ENCODE peak calls at places on chromosomes 3 and 15, in six cellular contexts. One of them, this sample, is unnamed.

GRCh38 chr15:78004222-78004727 is 73.2 kb downstream of the TBC1D2B start:
- DNase-seq in IMR-90: no peak
- DNase-seq in PC-3: no peak
- DNase-seq in GM12878: no peak
- DNase-seq in psoas muscle: no peak
- DNase-seq in cardiac fibroblast: no peak
- DNase-seq in this sample: no peak

GRCh38 chr3:126417461-126418255 is 22.9 kb downstream of the CFAP100 start:
- DNase-seq in IMR-90: no peak
- DNase-seq in PC-3: no peak
- DNase-seq in GM12878: no peak
- DNase-seq in psoas muscle: no peak
- DNase-seq in cardiac fibroblast: no peak
- DNase-seq in this sample: peak; percentile 8

GRCh38 chr15:100790786-100791265 is 88.8 kb upstream of the ALDH1A3 start:
- DNase-seq in IMR-90: no peak
- DNase-seq in PC-3: no peak
- DNase-seq in GM12878: no peak
- DNase-seq in psoas muscle: no peak
- DNase-seq in cardiac fibroblast: no peak
- DNase-seq in this sample: no peak

GRCh38 chr3:13002398-13003124 is 70.7 kb downstream of the IQSEC1 start:
- DNase-seq in IMR-90: no peak
- DNase-seq in PC-3: no peak
- DNase-seq in GM12878: peak; percentile 89
- DNase-seq in psoas muscle: no peak
- DNase-seq in cardiac fibroblast: no peak
- DNase-seq in this sample: no peak

GRCh38 chr3:53250453-53250852 is 5.4 kb downstream of the TKT start:
- DNase-seq in IMR-90: no peak
- DNase-seq in PC-3: no peak
- DNase-seq in GM12878: no peak
- DNase-seq in psoas muscle: no peak
- DNase-seq in cardiac fibroblast: no peak
- DNase-seq in this sample: no peak

GRCh38 chr15:36756707-36757106 is 177.3 kb downstream of the CDIN1 start:
- DNase-seq in IMR-90: no peak
- DNase-seq in PC-3: no peak
- DNase-seq in GM12878: no peak
- DNase-seq in psoas muscle: no peak
- DNase-seq in cardiac fibroblast: no peak
- DNase-seq in this sample: no peak

GRCh38 chr15:66822106-66822505 is 120.1 kb downstream of the SMAD6 start:
- DNase-seq in IMR-90: no peak
- DNase-seq in PC-3: no peak
- DNase-seq in GM12878: no peak
- DNase-seq in psoas muscle: no peak
- DNase-seq in cardiac fibroblast: no peak
- DNase-seq in this sample: no peak

GRCh38 chr15:75786564-75786925 is 56.7 kb upstream of the UBE2Q2 start:
- DNase-seq in IMR-90: no peak
- DNase-seq in PC-3: no peak
- DNase-seq in GM12878: no peak
- DNase-seq in psoas muscle: no peak
- DNase-seq in cardiac fibroblast: no peak
- DNase-seq in this sample: no peak

GRCh38 chr3:149969110-149969944 is 1.4 kb downstream of the PFN2 start:
- DNase-seq in IMR-90: peak; percentile 87
- DNase-seq in PC-3: peak; percentile 81
- DNase-seq in GM12878: no peak
- DNase-seq in psoas muscle: peak; percentile 47
- DNase-seq in cardiac fibroblast: peak; percentile 88
- DNase-seq in this sample: peak; percentile 79

GRCh38 chr3:190385835-190386688 is 1.9 kb upstream of the CLDN16 start:
- DNase-seq in IMR-90: peak; percentile 98
- DNase-seq in PC-3: peak; percentile 98
- DNase-seq in GM12878: no peak
- DNase-seq in psoas muscle: no peak
- DNase-seq in cardiac fibroblast: peak; percentile 90
- DNase-seq in this sample: peak; percentile 12

GRCh38 chr3:112149136-112149535 is 16.1 kb upstream of the GCSAM start:
- DNase-seq in IMR-90: no peak
- DNase-seq in PC-3: no peak
- DNase-seq in GM12878: no peak
- DNase-seq in psoas muscle: no peak
- DNase-seq in cardiac fibroblast: no peak
- DNase-seq in this sample: no peak

GRCh38 chr3:119294402-119294888 is 262 bp downstream of the ARHGAP31 start:
- DNase-seq in IMR-90: no peak
- DNase-seq in PC-3: no peak
- DNase-seq in GM12878: no peak
- DNase-seq in psoas muscle: peak; percentile 57
- DNase-seq in cardiac fibroblast: no peak
- DNase-seq in this sample: no peak

GRCh38 chr15:78629716-78630065 is 8.9 kb upstream of the CHRNA3 start:
- DNase-seq in IMR-90: no peak
- DNase-seq in PC-3: no peak
- DNase-seq in GM12878: no peak
- DNase-seq in psoas muscle: no peak
- DNase-seq in cardiac fibroblast: no peak
- DNase-seq in this sample: no peak

GRCh38 chr15:40906947-40907802 is 12.9 kb downstream of the VPS18 start:
- DNase-seq in IMR-90: peak; percentile 41
- DNase-seq in PC-3: peak; percentile 29
- DNase-seq in GM12878: no peak
- DNase-seq in psoas muscle: peak; percentile 59
- DNase-seq in cardiac fibroblast: peak; percentile 53
- DNase-seq in this sample: peak; percentile 76

GRCh38 chr3:107794664-107795443 is 272.1 kb downstream of the BBX start:
- DNase-seq in IMR-90: peak; percentile 4
- DNase-seq in PC-3: peak; percentile 30
- DNase-seq in GM12878: no peak
- DNase-seq in psoas muscle: peak; percentile 19
- DNase-seq in cardiac fibroblast: peak; percentile 34
- DNase-seq in this sample: no peak

GRCh38 chr3:22485943-22486342 is 717.2 kb upstream of the UBE2E2 start:
- DNase-seq in IMR-90: no peak
- DNase-seq in PC-3: no peak
- DNase-seq in GM12878: no peak
- DNase-seq in psoas muscle: no peak
- DNase-seq in cardiac fibroblast: no peak
- DNase-seq in this sample: no peak

GRCh38 chr3:121462565-121462964 is 83.2 kb downstream of the POLQ start:
- DNase-seq in IMR-90: no peak
- DNase-seq in PC-3: no peak
- DNase-seq in GM12878: no peak
- DNase-seq in psoas muscle: no peak
- DNase-seq in cardiac fibroblast: no peak
- DNase-seq in this sample: no peak

GRCh38 chr3:46576899-46577298 is 10.8 kb upstream of the LRRC2 start:
- DNase-seq in IMR-90: no peak
- DNase-seq in PC-3: no peak
- DNase-seq in GM12878: no peak
- DNase-seq in psoas muscle: no peak
- DNase-seq in cardiac fibroblast: no peak
- DNase-seq in this sample: no peak

GRCh38 chr3:70608434-70608833 is 296.0 kb upstream of the MDFIC2 start:
- DNase-seq in IMR-90: no peak
- DNase-seq in PC-3: no peak
- DNase-seq in GM12878: no peak
- DNase-seq in psoas muscle: no peak
- DNase-seq in cardiac fibroblast: no peak
- DNase-seq in this sample: no peak

GRCh38 chr3:72652395-72652794 is 195.8 kb downstream of the SHQ1 start:
- DNase-seq in IMR-90: no peak
- DNase-seq in PC-3: no peak
- DNase-seq in GM12878: no peak
- DNase-seq in psoas muscle: no peak
- DNase-seq in cardiac fibroblast: no peak
- DNase-seq in this sample: no peak

GRCh38 chr15:48718646-48719045 is 73.1 kb upstream of the FBN1 start:
- DNase-seq in IMR-90: peak; percentile 59
- DNase-seq in PC-3: no peak
- DNase-seq in GM12878: no peak
- DNase-seq in psoas muscle: peak; percentile 21
- DNase-seq in cardiac fibroblast: peak; percentile 41
- DNase-seq in this sample: no peak

GRCh38 chr15:48340111-48340510 is 8.9 kb downstream of the DUT start:
- DNase-seq in IMR-90: no peak
- DNase-seq in PC-3: no peak
- DNase-seq in GM12878: no peak
- DNase-seq in psoas muscle: no peak
- DNase-seq in cardiac fibroblast: no peak
- DNase-seq in this sample: no peak

GRCh38 chr15:68315495-68316007 is 38.0 kb downstream of the FEM1B start:
- DNase-seq in IMR-90: peak; percentile 12
- DNase-seq in PC-3: no peak
- DNase-seq in GM12878: no peak
- DNase-seq in psoas muscle: no peak
- DNase-seq in cardiac fibroblast: no peak
- DNase-seq in this sample: no peak

GRCh38 chr3:58062469-58062868 is 54.2 kb downstream of the FLNB start:
- DNase-seq in IMR-90: no peak
- DNase-seq in PC-3: no peak
- DNase-seq in GM12878: no peak
- DNase-seq in psoas muscle: no peak
- DNase-seq in cardiac fibroblast: no peak
- DNase-seq in this sample: no peak

GRCh38 chr15:71547066-71547465 is 263.3 kb upstream of the NR2E3 start:
- DNase-seq in IMR-90: no peak
- DNase-seq in PC-3: no peak
- DNase-seq in GM12878: no peak
- DNase-seq in psoas muscle: no peak
- DNase-seq in cardiac fibroblast: peak; percentile 9
- DNase-seq in this sample: peak; percentile 18

GRCh38 chr15:31440754-31441298 is 114.2 kb downstream of the KLF13 start:
- DNase-seq in IMR-90: peak; percentile 27
- DNase-seq in PC-3: no peak
- DNase-seq in GM12878: no peak
- DNase-seq in psoas muscle: peak; percentile 38
- DNase-seq in cardiac fibroblast: peak; percentile 44
- DNase-seq in this sample: no peak

GRCh38 chr15:55222588-55222987 is 25.8 kb upstream of the RSL24D1 start:
- DNase-seq in IMR-90: no peak
- DNase-seq in PC-3: no peak
- DNase-seq in GM12878: peak; percentile 45
- DNase-seq in psoas muscle: no peak
- DNase-seq in cardiac fibroblast: no peak
- DNase-seq in this sample: no peak

GRCh38 chr3:139937674-139938279 is 2.8 kb downstream of the CLSTN2 start:
- DNase-seq in IMR-90: peak; percentile 34
- DNase-seq in PC-3: peak; percentile 41
- DNase-seq in GM12878: no peak
- DNase-seq in psoas muscle: peak; percentile 40
- DNase-seq in cardiac fibroblast: peak; percentile 62
- DNase-seq in this sample: peak; percentile 74

GRCh38 chr15:99616773-99617342 is 51.1 kb downstream of the MEF2A start:
- DNase-seq in IMR-90: no peak
- DNase-seq in PC-3: no peak
- DNase-seq in GM12878: no peak
- DNase-seq in psoas muscle: no peak
- DNase-seq in cardiac fibroblast: no peak
- DNase-seq in this sample: no peak
- H3K4me3 ChIP-seq in IMR-90: no peak overlapping the region
- H3K4me3 ChIP-seq in PC-3: no peak overlapping the region
- H3K4me3 ChIP-seq in GM12878: no peak overlapping the region
- H3K4me3 ChIP-seq in psoas muscle: no peak overlapping the region
- H3K4me3 ChIP-seq in cardiac fibroblast: no peak overlapping the region
- H3K4me3 ChIP-seq in this sample: no peak overlapping the region

DNA sequence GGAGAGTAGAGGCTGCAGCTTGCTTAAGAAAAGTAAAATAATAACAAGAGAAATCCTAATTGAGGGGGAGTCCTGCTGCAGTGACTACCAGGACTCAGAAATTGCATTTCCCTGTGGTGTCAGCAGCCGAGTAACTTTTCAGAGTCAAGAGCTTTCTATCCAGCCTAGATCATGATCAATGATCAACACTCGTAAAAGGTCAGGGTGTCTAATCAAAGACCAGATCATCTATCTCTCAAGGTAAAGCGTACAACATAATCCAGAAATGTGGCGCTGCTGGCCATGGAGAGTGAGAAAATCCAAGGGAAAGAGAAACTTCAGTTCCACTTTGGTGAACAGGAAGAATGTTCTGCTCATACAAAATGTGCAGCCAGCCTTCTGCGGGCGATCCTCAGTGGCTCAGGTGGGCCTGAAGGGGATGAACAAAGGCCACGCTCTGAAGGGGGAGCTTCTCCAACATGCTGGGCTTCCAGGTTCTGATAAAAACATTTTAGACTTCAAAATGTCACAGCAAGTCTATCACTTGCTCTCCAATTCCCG is 1005.8 kb upstream of the NR2F2 start:
- DNase-seq in IMR-90: no peak
- DNase-seq in PC-3: no peak
- DNase-seq in GM12878: no peak
- DNase-seq in psoas muscle: no peak
- DNase-seq in cardiac fibroblast: no peak
- DNase-seq in this sample: no peak
- H3K4me3 ChIP-seq in IMR-90: no peak overlapping the region
- H3K4me3 ChIP-seq in PC-3: no peak overlapping the region
- H3K4me3 ChIP-seq in GM12878: no peak overlapping the region
- H3K4me3 ChIP-seq in psoas muscle: peak overlapping the region; percentile 0
- H3K4me3 ChIP-seq in cardiac fibroblast: no peak overlapping the region
- H3K4me3 ChIP-seq in this sample: no peak overlapping the region

GRCh38 chr15:88179562-88179961 is 77.0 kb downstream of the NTRK3 start:
- DNase-seq in IMR-90: no peak
- DNase-seq in PC-3: no peak
- DNase-seq in GM12878: peak; percentile 20
- DNase-seq in psoas muscle: no peak
- DNase-seq in cardiac fibroblast: no peak
- DNase-seq in this sample: no peak
- H3K4me3 ChIP-seq in IMR-90: no peak overlapping the region
- H3K4me3 ChIP-seq in PC-3: no peak overlapping the region
- H3K4me3 ChIP-seq in GM12878: no peak overlapping the region
- H3K4me3 ChIP-seq in psoas muscle: no peak overlapping the region
- H3K4me3 ChIP-seq in cardiac fibroblast: no peak overlapping the region
- H3K4me3 ChIP-seq in this sample: no peak overlapping the region

DNA sequence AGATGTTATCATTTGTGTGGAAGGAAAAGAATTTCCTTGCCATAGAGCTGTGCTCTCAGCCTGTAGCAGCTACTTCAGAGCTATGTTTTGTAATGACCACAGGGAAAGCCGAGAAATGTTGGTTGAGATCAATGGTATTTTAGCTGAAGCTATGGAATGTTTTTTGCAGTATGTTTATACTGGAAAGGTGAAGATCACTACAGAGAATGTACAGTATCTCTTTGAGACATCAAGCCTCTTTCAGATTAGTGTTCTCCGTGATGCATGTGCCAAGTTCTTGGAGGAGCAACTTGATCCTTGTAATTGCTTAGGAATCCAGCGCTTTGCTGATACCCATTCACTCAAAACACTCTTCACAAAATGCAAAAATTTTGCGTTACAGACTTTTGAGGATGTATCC is 15.1 kb downstream of the KLHL24 start:
- DNase-seq in IMR-90: peak; percentile 78
- DNase-seq in PC-3: no peak
- DNase-seq in GM12878: no peak
- DNase-seq in psoas muscle: no peak
- DNase-seq in cardiac fibroblast: no peak
- DNase-seq in this sample: no peak
- H3K4me3 ChIP-seq in IMR-90: no peak overlapping the region
- H3K4me3 ChIP-seq in PC-3: no peak overlapping the region
- H3K4me3 ChIP-seq in GM12878: no peak overlapping the region
- H3K4me3 ChIP-seq in psoas muscle: no peak overlapping the region
- H3K4me3 ChIP-seq in cardiac fibroblast: no peak overlapping the region
- H3K4me3 ChIP-seq in this sample: no peak overlapping the region

GRCh38 chr3:173398111-173398479 is 551 bp downstream of the NLGN1 start:
- DNase-seq in IMR-90: no peak
- DNase-seq in PC-3: no peak
- DNase-seq in GM12878: no peak
- DNase-seq in psoas muscle: no peak
- DNase-seq in cardiac fibroblast: peak; percentile 58
- DNase-seq in this sample: no peak
- H3K4me3 ChIP-seq in IMR-90: peak overlapping the region; percentile 44
- H3K4me3 ChIP-seq in PC-3: peak overlapping the region; percentile 69
- H3K4me3 ChIP-seq in GM12878: no peak overlapping the region
- H3K4me3 ChIP-seq in psoas muscle: peak overlapping the region; percentile 73
- H3K4me3 ChIP-seq in cardiac fibroblast: peak overlapping the region; percentile 66
- H3K4me3 ChIP-seq in this sample: peak overlapping the region; percentile 78

This sample was measured in SJCRH30.